ENCODE peak calls at places on chromosomes 6 and 20, in seven cellular contexts. V is Karpas-422, Y is A673, T is right cardiac atrium, L is mammary epithelial cell, I is pancreas, A is GM23338. P is an unnamed sample.

GRCh38 chr20:36919715-36920333 is 31.7 kb downstream of the SAMHD1 start:
- DNase-seq in A (peak; percentile 73), I (no peak), L (peak; percentile 42), V (peak; percentile 84), Y (peak; percentile 65), T (no peak), P (peak; percentile 79)

GRCh38 chr6:28544211-28544610 is 18.5 kb downstream of the GPX5 start:
- DNase-seq in V (no peak), T (no peak), A (peak; percentile 63), Y (no peak), I (no peak), L (no peak), P (no peak)

GRCh38 chr20:53677447-53678314 is 84.0 kb upstream of the ZNF217 start:
- DNase-seq in V (no peak), Y (peak; percentile 92), L (no peak), I (peak; percentile 54), A (peak; percentile 52), T (peak; percentile 56), P (peak; percentile 44)

GRCh38 chr6:36956111-36956820 is 1.7 kb downstream of the PI16 start:
- DNase-seq in I (no peak), A (no peak), L (peak; percentile 50), Y (no peak), T (no peak), V (no peak), P (no peak)

GRCh38 chr6:22614541-22614940 is 45.2 kb downstream of the HDGFL1 start:
- DNase-seq in L (no peak), Y (no peak), I (no peak), A (no peak), V (no peak), T (no peak), P (no peak)

GRCh38 chr6:25692472-25692871 is 40.5 kb downstream of the SCGN start:
- DNase-seq in L (no peak), I (no peak), A (no peak), T (no peak), Y (no peak), V (no peak), P (no peak)

GRCh38 chr20:37406010-37406998 is 60.4 kb downstream of the SRC start:
- DNase-seq in Y (peak; percentile 66), T (peak; percentile 79), V (peak; percentile 80), L (peak; percentile 18), A (peak; percentile 73), I (no peak), P (peak; percentile 35)

GRCh38 chr6:107361568-107362270 is 97.6 kb downstream of the PDSS2 start:
- DNase-seq in A (peak; percentile 35), Y (no peak), V (no peak), I (no peak), T (no peak), L (peak; percentile 24), P (no peak)

GRCh38 chr6:35596448-35597442 is 84.0 kb upstream of the TULP1 start:
- DNase-seq in A (no peak), T (no peak), L (peak; percentile 67), I (no peak), Y (peak; percentile 90), V (no peak), P (no peak)

GRCh38 chr6:149211046-149211571 is 106.4 kb upstream of the TAB2 start:
- DNase-seq in T (no peak), A (no peak), V (peak; percentile 56), L (peak; percentile 41), Y (no peak), I (no peak), P (no peak)

GRCh38 chr20:58893355-58894151 is 41.0 kb downstream of the GNAS start:
- DNase-seq in I (no peak), L (peak; percentile 21), T (no peak), V (peak; percentile 45), Y (no peak), A (no peak), P (peak; percentile 30)

GRCh38 chr6:136086686-136087085 is 163.4 kb downstream of the MTFR2 start:
- DNase-seq in Y (no peak), I (no peak), A (no peak), V (no peak), L (no peak), T (peak; percentile 60), P (no peak)

GRCh38 chr6:146887447-146888077 is 288.8 kb downstream of the ADGB start:
- DNase-seq in T (no peak), L (no peak), Y (no peak), A (no peak), V (no peak), I (no peak), P (no peak)

GRCh38 chr20:942611-943010 is 26.5 kb upstream of the ANGPT4 start:
- DNase-seq in I (no peak), V (no peak), A (no peak), Y (no peak), L (no peak), T (no peak), P (no peak)

GRCh38 chr20:49276895-49277785 is 717 bp downstream of the ZNFX1 start:
- DNase-seq in T (peak; percentile 79), A (peak; percentile 35), V (no peak), I (peak; percentile 57), L (no peak), Y (peak; percentile 32), P (no peak)

GRCh38 chr20:48722737-48723191 is 105.0 kb downstream of the PREX1 start:
- DNase-seq in Y (peak; percentile 81), T (peak; percentile 55), A (peak; percentile 18), L (no peak), V (no peak), I (peak; percentile 63), P (no peak)

GRCh38 chr6:30325873-30326445 is 768 bp upstream of the TRIM39 start:
- DNase-seq in T (peak; percentile 68), V (peak; percentile 87), L (peak; percentile 71), A (peak; percentile 85), I (peak; percentile 49), Y (peak; percentile 86), P (peak; percentile 66)

GRCh38 chr6:13373919-13374318 is 45.6 kb upstream of the TBC1D7 start:
- DNase-seq in A (no peak), I (no peak), T (no peak), L (no peak), V (no peak), Y (no peak), P (no peak)

GRCh38 chr6:13375360-13375878 is 47.1 kb upstream of the TBC1D7 start:
- DNase-seq in L (peak; percentile 15), I (no peak), V (peak; percentile 78), T (no peak), A (no peak), Y (no peak), P (no peak)

GRCh38 chr6:13371421-13372072 is 43.2 kb upstream of the TBC1D7 start:
- DNase-seq in T (peak; percentile 69), V (no peak), L (no peak), I (no peak), A (no peak), Y (no peak), P (no peak)

GRCh38 chr6:13372688-13373487 is 44.6 kb upstream of the TBC1D7 start:
- DNase-seq in Y (no peak), V (no peak), L (no peak), T (no peak), A (no peak), I (no peak), P (no peak)

GRCh38 chr6:13373488-13373886 is 45.1 kb upstream of the TBC1D7 start:
- DNase-seq in T (no peak), Y (no peak), A (no peak), V (no peak), L (no peak), I (no peak), P (no peak)
- H3K27ac ChIP-seq in T (no peak overlapping the region), Y (no peak overlapping the region), A (no peak overlapping the region), V (peak overlapping the region; percentile 84), L (no peak overlapping the region), I (no peak overlapping the region), P (no peak overlapping the region)

GRCh38 chr6:159063549-159063948 is 18.8 kb upstream of the TAGAP start:
- DNase-seq in Y (no peak), V (no peak), T (no peak), A (no peak), L (no peak), I (no peak), P (no peak)

GRCh38 chr6:159065751-159066329 is 21.0 kb upstream of the TAGAP start:
- DNase-seq in V (no peak), Y (no peak), A (no peak), I (no peak), L (no peak), T (no peak), P (no peak)

GRCh38 chr6:159066479-159066878 is 21.7 kb upstream of the TAGAP start:
- DNase-seq in Y (no peak), L (no peak), A (no peak), T (no peak), I (no peak), V (no peak), P (no peak)

GRCh38 chr6:159062965-159063364 is 18.2 kb upstream of the TAGAP start:
- DNase-seq in L (no peak), V (no peak), I (no peak), T (no peak), Y (no peak), A (no peak), P (no peak)

DNA sequence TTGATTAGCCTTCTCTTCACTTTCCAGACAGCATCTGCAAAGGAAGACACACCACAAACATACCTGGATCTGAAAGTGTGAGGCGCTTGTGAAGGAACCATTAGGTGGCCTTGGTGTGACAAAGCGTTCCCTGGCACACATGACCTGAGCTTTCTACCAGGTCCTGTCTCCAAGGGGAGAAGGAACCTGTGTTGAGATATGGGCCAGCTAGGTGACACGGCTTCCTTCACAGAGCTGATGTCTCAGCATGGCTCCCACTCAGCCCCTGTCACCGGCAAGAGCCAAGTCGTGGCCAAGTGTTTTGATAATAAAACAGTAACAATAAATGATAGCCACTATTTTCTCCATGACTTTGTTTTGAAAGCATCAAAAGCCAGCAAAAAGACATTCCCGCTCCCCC is 20.3 kb upstream of the TAGAP start:
- DNase-seq in T (no peak), A (no peak), V (no peak), Y (no peak), I (no peak), L (no peak), P (no peak)
- H3K4me1 ChIP-seq in T (no peaks in the 10 kb centered on the region), A (peaks cover 11% of the 10 kb centered on the region), V (peaks cover 21% of the 10 kb centered on the region), Y (no peaks in the 10 kb centered on the region), I (no peaks in the 10 kb centered on the region), L (no peaks in the 10 kb centered on the region), P (peaks cover 44% of the 10 kb centered on the region)

GRCh38 chr20:60695223-60695622 is 556.8 kb upstream of the CDH4 start:
- DNase-seq in I (no peak), A (no peak), L (peak; percentile 90), Y (no peak), V (no peak), T (no peak), P (no peak)
- H3K27ac ChIP-seq in I (no peak overlapping the region), A (no peak overlapping the region), L (no peak overlapping the region), Y (no peak overlapping the region), V (no peak overlapping the region), T (no peak overlapping the region), P (no peak overlapping the region)

GRCh38 chr6:45923831-45924391 is 91.7 kb downstream of the CLIC5 start:
- DNase-seq in I (no peak), T (no peak), V (no peak), A (no peak), Y (no peak), L (peak; percentile 50), P (peak; percentile 46)

GRCh38 chr6:45921703-45922270 is 93.9 kb downstream of the CLIC5 start:
- DNase-seq in I (no peak), Y (no peak), A (no peak), V (peak; percentile 27), T (no peak), L (no peak), P (no peak)

GRCh38 chr6:45922728-45923351 is 92.8 kb downstream of the CLIC5 start:
- DNase-seq in Y (peak; percentile 66), V (peak; percentile 54), I (peak; percentile 31), L (peak; percentile 29), T (peak; percentile 75), A (peak; percentile 80), P (peak; percentile 40)

GRCh38 chr6:45927421-45928234 is 88.0 kb downstream of the CLIC5 start:
- DNase-seq in T (no peak), L (no peak), Y (no peak), A (peak; percentile 36), V (no peak), I (no peak), P (no peak)

GRCh38 chr6:45924763-45925342 is 90.8 kb downstream of the CLIC5 start:
- DNase-seq in T (no peak), I (no peak), L (no peak), Y (no peak), V (no peak), A (no peak), P (no peak)
- H3K4me1 ChIP-seq in T (peaks cover 4% of the 10 kb centered on the region), I (no peaks in the 10 kb centered on the region), L (no peaks in the 10 kb centered on the region), Y (no peaks in the 10 kb centered on the region), V (no peaks in the 10 kb centered on the region), A (peaks cover 38% of the 10 kb centered on the region), P (no peaks in the 10 kb centered on the region)

P was measured in CD4-positive, CD25-positive, alpha-beta regulatory T cell.